ENCODE peak calls at places on chromosome 21, in seven cellular contexts. P is A549, E is transverse colon, X is K562, S is ovary, W is right lobe of liver, T is gastrocnemius medialis. O is an unnamed sample.

GRCh38 chr21:35342440-35342839 is 293.3 kb upstream of the RUNX1 start:
- DNase-seq in W (no peak), X (no peak), E (no peak), T (no peak), S (no peak), P (no peak), O (no peak)

GRCh38 chr21:39613029-39613934 is 542 bp downstream of the B3GALT5 start:
- DNase-seq in S (no peak), X (no peak), T (no peak), P (no peak), W (no peak), E (no peak), O (peak; percentile 68)

GRCh38 chr21:39511102-39511501 is 59.3 kb downstream of the SH3BGR start:
- DNase-seq in X (no peak), E (no peak), T (no peak), P (no peak), S (no peak), W (no peak), O (no peak)

GRCh38 chr21:29187939-29188338 is 57.5 kb downstream of the MAP3K7CL start:
- DNase-seq in S (peak; percentile 36), W (peak; percentile 83), X (no peak), P (peak; percentile 65), T (peak; percentile 81), E (no peak), O (no peak)

GRCh38 chr21:36456714-36457399 is 23.1 kb downstream of the CLDN14 start:
- DNase-seq in S (no peak), T (no peak), X (no peak), W (no peak), E (no peak), P (no peak), O (no peak)

GRCh38 chr21:39776589-39776988 is 31.6 kb downstream of the IGSF5 start:
- DNase-seq in E (no peak), P (no peak), S (no peak), W (no peak), X (no peak), T (no peak), O (no peak)

GRCh38 chr21:34526618-34527290 is 14.7 kb upstream of the KCNE1 start:
- DNase-seq in P (peak; percentile 93), X (no peak), S (peak; percentile 49), E (peak; percentile 76), W (peak; percentile 77), T (peak; percentile 41), O (peak; percentile 95)

GRCh38 chr21:25837545-25838263 is 102.9 kb downstream of the GABPA start:
- DNase-seq in E (no peak), W (no peak), T (no peak), X (no peak), S (no peak), P (no peak), O (no peak)

GRCh38 chr21:39788383-39788782 is 43.4 kb downstream of the IGSF5 start:
- DNase-seq in W (peak; percentile 71), T (peak; percentile 13), E (peak; percentile 49), S (peak; percentile 62), X (peak; percentile 34), P (peak; percentile 72), O (peak; percentile 94)

GRCh38 chr21:37579356-37579755 is 212.8 kb downstream of the DYRK1A start:
- DNase-seq in T (no peak), S (no peak), X (no peak), W (no peak), E (no peak), P (no peak), O (no peak)

GRCh38 chr21:32328595-32328994 is 29.9 kb downstream of the MRAP start:
- DNase-seq in X (no peak), T (no peak), S (no peak), P (no peak), E (no peak), W (no peak), O (no peak)

GRCh38 chr21:44331209-44331608 is 8.0 kb downstream of the CFAP410 start:
- DNase-seq in S (no peak), E (no peak), W (no peak), T (no peak), X (no peak), P (no peak), O (no peak)
- TF ChIP-seq POLR2A in S (no peak), E (no peak), W (no peak), T (no peak), X (no peak), P (no peak), O (no peak)

GRCh38 chr21:45361033-45361997 is 43.6 kb upstream of the COL18A1 start:
- DNase-seq in W (no peak), X (no peak), T (no peak), P (no peak), S (no peak), E (no peak), O (no peak)

GRCh38 chr21:45364464-45365185 is 40.3 kb upstream of the COL18A1 start:
- DNase-seq in T (no peak), X (no peak), W (no peak), P (peak; percentile 54), S (peak; percentile 63), E (no peak), O (no peak)

GRCh38 chr21:45363921-45364463 is 41.0 kb upstream of the COL18A1 start:
- DNase-seq in X (peak; percentile 76), S (peak; percentile 87), P (peak; percentile 91), T (peak; percentile 71), W (peak; percentile 70), E (peak; percentile 66), O (peak; percentile 97)

GRCh38 chr21:45362748-45363145 is 42.2 kb upstream of the COL18A1 start:
- DNase-seq in W (no peak), E (no peak), S (no peak), P (no peak), X (no peak), T (no peak), O (no peak)

GRCh38 chr21:45362077-45362747 is 42.8 kb upstream of the COL18A1 start:
- DNase-seq in P (no peak), E (no peak), X (no peak), S (no peak), T (no peak), W (no peak), O (no peak)
- H3K4me1 ChIP-seq in P (peaks cover 57% of the 10 kb centered on the region), E (peaks cover 10% of the 10 kb centered on the region), X (peaks cover 42% of the 10 kb centered on the region), S (peaks cover 27% of the 10 kb centered on the region), T (peaks cover 29% of the 10 kb centered on the region), W (no peaks in the 10 kb centered on the region), O (peaks cover 68% of the 10 kb centered on the region)

GRCh38 chr21:41749286-41749685 is 17.6 kb downstream of the RIPK4 start:
- DNase-seq in P (no peak), T (no peak), S (no peak), E (no peak), W (no peak), X (no peak), O (no peak)
- TF ChIP-seq POLR2A in P (no peak), T (no peak), S (no peak), E (no peak), W (no peak), X (no peak), O (no peak)

DNA sequence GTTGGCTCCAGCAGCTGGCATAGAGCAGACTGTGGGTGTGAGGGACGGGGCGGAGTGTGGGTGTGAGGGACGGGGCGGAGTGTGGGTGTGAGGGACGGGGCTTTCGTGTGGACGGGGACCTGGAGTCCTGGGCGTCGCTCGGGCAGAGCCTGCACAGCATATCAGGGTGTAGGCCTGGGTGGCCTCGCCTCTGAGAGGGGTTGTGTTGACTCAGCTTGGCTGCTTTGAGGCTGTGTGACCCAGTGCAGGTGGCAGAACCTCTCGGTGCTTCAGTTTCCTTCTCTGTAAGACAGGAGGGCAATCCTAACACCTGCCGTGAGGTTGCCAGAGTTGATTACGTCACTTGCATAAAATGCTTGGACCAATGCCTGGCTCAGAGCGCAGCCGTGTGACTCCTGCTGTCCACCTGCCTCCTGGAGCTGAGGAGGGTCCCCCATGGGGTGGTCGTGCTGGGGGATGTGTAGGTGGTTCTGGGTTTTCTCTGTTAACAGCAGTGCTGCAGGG is 15.3 kb downstream of the PDXK start:
- DNase-seq in E (peak; percentile 84), X (no peak), W (no peak), S (no peak), P (no peak), T (no peak), O (no peak)
- H3K4me1 ChIP-seq in E (peaks cover 41% of the 10 kb centered on the region), X (peaks cover 22% of the 10 kb centered on the region), W (peaks cover 79% of the 10 kb centered on the region), S (peaks cover 3% of the 10 kb centered on the region), P (peaks cover 94% of the 10 kb centered on the region), T (peaks cover 15% of the 10 kb centered on the region), O (peaks cover 49% of the 10 kb centered on the region)

GRCh38 chr21:16633851-16634521 is 878.9 kb upstream of the CXADR start:
- DNase-seq in S (no peak), P (no peak), X (no peak), E (no peak), T (no peak), W (no peak), O (no peak)
- TF ChIP-seq POLR2A in S (no peak), P (no peak), X (no peak), E (no peak), T (no peak), W (no peak), O (no peak)

O was measured in esophagus muscularis mucosa.